ENCODE peak calls at places on chromosomes 3 and 15, in five cellular contexts. One of them, this sample, is unnamed.

GRCh38 chr3:119977353-119977752 is 116.9 kb downstream of the GSK3B start:
- DNase-seq in activated naive CD4-positive, alpha-beta T cell treated with anti-CD3 and anti-CD28 coated beads, Interleukin-2, amount 50 U/mL, for 16 hours: no peak
- DNase-seq in OCI-M1: no peak
- DNase-seq in HTR-8/SVneo: no peak
- DNase-seq in fibroblast of the conjunctiva: no peak
- DNase-seq in this sample: no peak

GRCh38 chr3:100254168-100254777 is 6.5 kb upstream of the TBC1D23 start:
- DNase-seq in activated naive CD4-positive, alpha-beta T cell treated with anti-CD3 and anti-CD28 coated beads, Interleukin-2, amount 50 U/mL, for 16 hours: peak
- DNase-seq in OCI-M1: peak
- DNase-seq in HTR-8/SVneo: peak
- DNase-seq in fibroblast of the conjunctiva: peak
- DNase-seq in this sample: peak

GRCh38 chr15:57607570-57608000 is 15.9 kb downstream of the MYZAP start:
- DNase-seq in activated naive CD4-positive, alpha-beta T cell treated with anti-CD3 and anti-CD28 coated beads, Interleukin-2, amount 50 U/mL, for 16 hours: no peak
- DNase-seq in OCI-M1: no peak
- DNase-seq in HTR-8/SVneo: peak
- DNase-seq in fibroblast of the conjunctiva: peak
- DNase-seq in this sample: peak

GRCh38 chr3:73010158-73010557 is 13.5 kb downstream of the PPP4R2 start:
- DNase-seq in activated naive CD4-positive, alpha-beta T cell treated with anti-CD3 and anti-CD28 coated beads, Interleukin-2, amount 50 U/mL, for 16 hours: no peak
- DNase-seq in OCI-M1: no peak
- DNase-seq in HTR-8/SVneo: no peak
- DNase-seq in fibroblast of the conjunctiva: no peak
- DNase-seq in this sample: no peak

GRCh38 chr15:40266828-40267304 is 16.0 kb downstream of the ANKRD63 start:
- DNase-seq in activated naive CD4-positive, alpha-beta T cell treated with anti-CD3 and anti-CD28 coated beads, Interleukin-2, amount 50 U/mL, for 16 hours: no peak
- DNase-seq in OCI-M1: peak
- DNase-seq in HTR-8/SVneo: peak
- DNase-seq in fibroblast of the conjunctiva: peak
- DNase-seq in this sample: peak

GRCh38 chr3:40468018-40468417 is 8.9 kb upstream of the ZNF619 start:
- DNase-seq in activated naive CD4-positive, alpha-beta T cell treated with anti-CD3 and anti-CD28 coated beads, Interleukin-2, amount 50 U/mL, for 16 hours: no peak
- DNase-seq in OCI-M1: no peak
- DNase-seq in HTR-8/SVneo: no peak
- DNase-seq in fibroblast of the conjunctiva: no peak
- DNase-seq in this sample: peak

GRCh38 chr15:39692464-39693327 is 89.9 kb downstream of the FSIP1 start:
- DNase-seq in activated naive CD4-positive, alpha-beta T cell treated with anti-CD3 and anti-CD28 coated beads, Interleukin-2, amount 50 U/mL, for 16 hours: no peak
- DNase-seq in OCI-M1: no peak
- DNase-seq in HTR-8/SVneo: no peak
- DNase-seq in fibroblast of the conjunctiva: no peak
- DNase-seq in this sample: no peak

GRCh38 chr3:195076981-195077610 is 193.9 kb downstream of the XXYLT1 start:
- DNase-seq in activated naive CD4-positive, alpha-beta T cell treated with anti-CD3 and anti-CD28 coated beads, Interleukin-2, amount 50 U/mL, for 16 hours: no peak
- DNase-seq in OCI-M1: no peak
- DNase-seq in HTR-8/SVneo: no peak
- DNase-seq in fibroblast of the conjunctiva: no peak
- DNase-seq in this sample: no peak

GRCh38 chr3:36823806-36824205 is 59.5 kb upstream of the DCLK3 start:
- DNase-seq in activated naive CD4-positive, alpha-beta T cell treated with anti-CD3 and anti-CD28 coated beads, Interleukin-2, amount 50 U/mL, for 16 hours: no peak
- DNase-seq in OCI-M1: no peak
- DNase-seq in HTR-8/SVneo: no peak
- DNase-seq in fibroblast of the conjunctiva: no peak
- DNase-seq in this sample: peak

GRCh38 chr3:139263798-139264197 is 80.0 kb upstream of the MRPS22 start:
- DNase-seq in activated naive CD4-positive, alpha-beta T cell treated with anti-CD3 and anti-CD28 coated beads, Interleukin-2, amount 50 U/mL, for 16 hours: no peak
- DNase-seq in OCI-M1: no peak
- DNase-seq in HTR-8/SVneo: no peak
- DNase-seq in fibroblast of the conjunctiva: no peak
- DNase-seq in this sample: no peak

GRCh38 chr3:56691165-56692000 is 8.3 kb upstream of the TASOR start:
- DNase-seq in activated naive CD4-positive, alpha-beta T cell treated with anti-CD3 and anti-CD28 coated beads, Interleukin-2, amount 50 U/mL, for 16 hours: no peak
- DNase-seq in OCI-M1: no peak
- DNase-seq in HTR-8/SVneo: no peak
- DNase-seq in fibroblast of the conjunctiva: no peak
- DNase-seq in this sample: peak

GRCh38 chr3:39052613-39053012 is 797 bp downstream of the WDR48 start:
- DNase-seq in activated naive CD4-positive, alpha-beta T cell treated with anti-CD3 and anti-CD28 coated beads, Interleukin-2, amount 50 U/mL, for 16 hours: no peak
- DNase-seq in OCI-M1: no peak
- DNase-seq in HTR-8/SVneo: no peak
- DNase-seq in fibroblast of the conjunctiva: no peak
- DNase-seq in this sample: no peak

GRCh38 chr3:111151438-111151837 is 79.8 kb downstream of the NECTIN3 start:
- DNase-seq in activated naive CD4-positive, alpha-beta T cell treated with anti-CD3 and anti-CD28 coated beads, Interleukin-2, amount 50 U/mL, for 16 hours: no peak
- DNase-seq in OCI-M1: no peak
- DNase-seq in HTR-8/SVneo: peak
- DNase-seq in fibroblast of the conjunctiva: peak
- DNase-seq in this sample: peak

GRCh38 chr3:45178131-45179023 is 32.2 kb upstream of the CDCP1 start:
- DNase-seq in activated naive CD4-positive, alpha-beta T cell treated with anti-CD3 and anti-CD28 coated beads, Interleukin-2, amount 50 U/mL, for 16 hours: no peak
- DNase-seq in OCI-M1: no peak
- DNase-seq in HTR-8/SVneo: peak
- DNase-seq in fibroblast of the conjunctiva: no peak
- DNase-seq in this sample: no peak

GRCh38 chr15:96756656-96757055 is 426.2 kb downstream of the NR2F2 start:
- DNase-seq in activated naive CD4-positive, alpha-beta T cell treated with anti-CD3 and anti-CD28 coated beads, Interleukin-2, amount 50 U/mL, for 16 hours: no peak
- DNase-seq in OCI-M1: no peak
- DNase-seq in HTR-8/SVneo: no peak
- DNase-seq in fibroblast of the conjunctiva: no peak
- DNase-seq in this sample: no peak

GRCh38 chr15:43440721-43441281 is 52.2 kb downstream of the TP53BP1 start:
- DNase-seq in activated naive CD4-positive, alpha-beta T cell treated with anti-CD3 and anti-CD28 coated beads, Interleukin-2, amount 50 U/mL, for 16 hours: peak
- DNase-seq in OCI-M1: peak
- DNase-seq in HTR-8/SVneo: peak
- DNase-seq in fibroblast of the conjunctiva: peak
- DNase-seq in this sample: peak

GRCh38 chr3:182917134-182917533 is 63.2 kb downstream of the DCUN1D1 start:
- DNase-seq in activated naive CD4-positive, alpha-beta T cell treated with anti-CD3 and anti-CD28 coated beads, Interleukin-2, amount 50 U/mL, for 16 hours: no peak
- DNase-seq in OCI-M1: peak
- DNase-seq in HTR-8/SVneo: no peak
- DNase-seq in fibroblast of the conjunctiva: no peak
- DNase-seq in this sample: no peak

GRCh38 chr3:140152851-140153640 is 218.1 kb downstream of the CLSTN2 start:
- DNase-seq in activated naive CD4-positive, alpha-beta T cell treated with anti-CD3 and anti-CD28 coated beads, Interleukin-2, amount 50 U/mL, for 16 hours: no peak
- DNase-seq in OCI-M1: no peak
- DNase-seq in HTR-8/SVneo: no peak
- DNase-seq in fibroblast of the conjunctiva: no peak
- DNase-seq in this sample: no peak

GRCh38 chr3:184842433-184842832 is 30.5 kb downstream of the VPS8 start:
- DNase-seq in activated naive CD4-positive, alpha-beta T cell treated with anti-CD3 and anti-CD28 coated beads, Interleukin-2, amount 50 U/mL, for 16 hours: no peak
- DNase-seq in OCI-M1: no peak
- DNase-seq in HTR-8/SVneo: no peak
- DNase-seq in fibroblast of the conjunctiva: no peak
- DNase-seq in this sample: no peak

GRCh38 chr15:85314139-85314538 is 66.3 kb upstream of the AKAP13 start:
- DNase-seq in activated naive CD4-positive, alpha-beta T cell treated with anti-CD3 and anti-CD28 coated beads, Interleukin-2, amount 50 U/mL, for 16 hours: no peak
- DNase-seq in OCI-M1: no peak
- DNase-seq in HTR-8/SVneo: no peak
- DNase-seq in fibroblast of the conjunctiva: no peak
- DNase-seq in this sample: no peak

GRCh38 chr3:48408823-48409281 is 21.0 kb downstream of the PLXNB1 start:
- DNase-seq in activated naive CD4-positive, alpha-beta T cell treated with anti-CD3 and anti-CD28 coated beads, Interleukin-2, amount 50 U/mL, for 16 hours: no peak
- DNase-seq in OCI-M1: peak
- DNase-seq in HTR-8/SVneo: no peak
- DNase-seq in fibroblast of the conjunctiva: no peak
- DNase-seq in this sample: no peak

GRCh38 chr15:72846027-72846426 is 62.5 kb upstream of the ADPGK start:
- DNase-seq in activated naive CD4-positive, alpha-beta T cell treated with anti-CD3 and anti-CD28 coated beads, Interleukin-2, amount 50 U/mL, for 16 hours: no peak
- DNase-seq in OCI-M1: no peak
- DNase-seq in HTR-8/SVneo: no peak
- DNase-seq in fibroblast of the conjunctiva: no peak
- DNase-seq in this sample: no peak

This sample was measured in DMS53.